ENCODE peak calls at places on chromosomes 11 and 22, in ten cellular contexts. F is suprapubic skin, E is adrenal gland, T is AG04450, B is heart right ventricle, K is tibial nerve, Q is esophagus squamous epithelium, X is Panc1, H is GM06990, M is pancreas. S is an unnamed sample.

GRCh38 chr22:49760630-49761571 is 66.8 kb downstream of the BRD1 start:
- DNase-seq in E (no peak), F (no peak), B (no peak), X (no peak), M (no peak), H (peak; percentile 61), K (no peak), Q (no peak), T (no peak), S (no peak)

GRCh38 chr11:122690801-122691649 is 35.5 kb downstream of the UBASH3B start:
- DNase-seq in T (no peak), Q (no peak), H (no peak), K (no peak), F (no peak), E (no peak), B (peak; percentile 30), M (no peak), X (no peak), S (no peak)

GRCh38 chr11:88644724-88645123 is 307.2 kb upstream of the CTSC start:
- DNase-seq in E (no peak), F (no peak), M (no peak), X (no peak), H (no peak), T (no peak), Q (no peak), B (no peak), K (no peak), S (no peak)

GRCh38 chr11:77821349-77821851 is 456 bp downstream of the AAMDC start:
- DNase-seq in H (peak; percentile 23), E (peak; percentile 53), F (peak; percentile 69), K (no peak), Q (no peak), B (no peak), T (no peak), M (peak; percentile 39), X (no peak), S (no peak)

GRCh38 chr22:49599691-49600451 is 227.8 kb downstream of the BRD1 start:
- DNase-seq in K (no peak), E (no peak), B (no peak), M (no peak), H (no peak), F (no peak), X (no peak), T (no peak), Q (no peak), S (no peak)

GRCh38 chr11:15969281-15969680 is 387.1 kb downstream of the SOX6 start:
- DNase-seq in B (peak; percentile 81), Q (no peak), X (peak; percentile 25), T (peak; percentile 64), M (peak; percentile 57), F (no peak), K (peak; percentile 46), H (peak; percentile 7), E (peak; percentile 79), S (peak; percentile 41)

GRCh38 chr22:49152146-49152929 is 675.3 kb downstream of the BRD1 start:
- DNase-seq in T (no peak), F (peak; percentile 46), E (no peak), Q (no peak), H (no peak), X (no peak), B (no peak), M (no peak), K (no peak), S (no peak)

GRCh38 chr22:30573594-30574094 is 821 bp downstream of the GAL3ST1 start:
- DNase-seq in T (no peak), E (no peak), M (peak; percentile 42), H (no peak), K (no peak), X (no peak), Q (no peak), B (no peak), F (no peak), S (no peak)

GRCh38 chr11:118980191-118980881 is 8.8 kb downstream of the FOXR1 start:
- DNase-seq in K (no peak), X (no peak), B (peak; percentile 34), T (no peak), M (no peak), E (peak; percentile 45), Q (no peak), H (no peak), F (no peak), S (no peak)

GRCh38 chr11:64234840-64235379 is 526 bp downstream of the VEGFB start:
- DNase-seq in E (peak; percentile 52), H (peak; percentile 63), F (no peak), K (no peak), T (no peak), B (no peak), M (peak; percentile 70), X (no peak), Q (no peak), S (no peak)

GRCh38 chr11:16226245-16226644 is 130.1 kb downstream of the SOX6 start:
- DNase-seq in E (peak; percentile 24), F (peak; percentile 62), X (no peak), M (peak; percentile 87), Q (no peak), B (peak; percentile 52), T (no peak), K (no peak), H (no peak), S (peak; percentile 19)

GRCh38 chr11:83392556-83392955 is 106.4 kb upstream of the CCDC90B start:
- DNase-seq in T (no peak), E (no peak), K (no peak), X (no peak), M (no peak), F (no peak), H (no peak), B (no peak), Q (no peak), S (no peak)

DNA sequence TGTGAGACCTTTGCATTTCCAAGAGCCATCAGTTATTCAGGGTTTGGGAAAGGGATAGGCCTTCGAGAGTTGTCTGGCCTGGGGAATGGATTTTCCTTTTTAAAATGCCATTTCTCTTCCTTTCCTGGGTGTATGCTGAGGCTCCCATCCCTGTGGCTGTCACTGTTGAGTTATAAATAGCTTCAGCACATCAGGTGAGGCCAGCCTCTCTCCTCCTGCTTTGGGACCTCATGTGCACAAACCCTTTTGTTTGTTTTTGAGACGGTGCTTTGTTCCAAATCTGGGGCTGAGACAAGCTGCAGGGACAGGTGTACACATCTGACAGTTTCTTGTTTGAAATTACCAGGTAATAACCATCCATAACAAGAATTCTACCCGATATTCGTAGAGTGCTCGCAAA is 1.3 kb downstream of the TEF start:
- DNase-seq in Q (no peak), T (no peak), X (no peak), B (no peak), E (no peak), M (no peak), F (no peak), H (no peak), K (no peak), S (no peak)
- H3K4me3 ChIP-seq in Q (peak overlapping the region; percentile 72), T (peak overlapping the region; percentile 74), X (peak overlapping the region; percentile 66), B (peak overlapping the region; percentile 72), E (peak overlapping the region; percentile 74), M (peak overlapping the region; percentile 80), F (peak overlapping the region; percentile 79), H (peak overlapping the region; percentile 80), K (peak overlapping the region; percentile 85), S (no peak overlapping the region)

GRCh38 chr11:115215694-115216615 is 288.3 kb downstream of the CADM1 start:
- DNase-seq in T (no peak), M (no peak), X (no peak), B (no peak), F (no peak), K (no peak), Q (no peak), E (no peak), H (no peak), S (no peak)
- TF ChIP-seq CTCF in T (peak; percentile 36), M (no peak), X (peak; percentile 59), B (peak; percentile 20), F (no peak), K (no peak), Q (no peak), E (no peak), H (peak; percentile 43), S (peak; percentile 46)

GRCh38 chr11:17650601-17650911 is 68.8 kb upstream of the MYOD1 start:
- DNase-seq in B (no peak), F (no peak), T (no peak), K (no peak), E (no peak), Q (no peak), M (no peak), X (no peak), H (no peak), S (no peak)
- H3K27me3 ChIP-seq in B (no peaks in the 10 kb centered on the region), F (peaks cover 26% of the 10 kb centered on the region), T (peaks cover 6% of the 10 kb centered on the region), K (no peaks in the 10 kb centered on the region), E (peaks cover 5% of the 10 kb centered on the region), Q (no peaks in the 10 kb centered on the region), M (no peaks in the 10 kb centered on the region), X (no peaks in the 10 kb centered on the region), H (peaks cover 2% of the 10 kb centered on the region), S (peaks cover 5% of the 10 kb centered on the region)

GRCh38 chr11:70477607-70478006 is 79.3 kb downstream of the CTTN start:
- DNase-seq in M (no peak), K (no peak), T (no peak), E (no peak), Q (no peak), F (no peak), X (no peak), H (no peak), B (peak; percentile 33), S (no peak)
- H3K4me3 ChIP-seq in M (no peak overlapping the region), K (no peak overlapping the region), T (no peak overlapping the region), E (no peak overlapping the region), Q (no peak overlapping the region), F (no peak overlapping the region), X (no peak overlapping the region), H (no peak overlapping the region), B (no peak overlapping the region), S (no peak overlapping the region)

GRCh38 chr11:120931057-120931779 is 92.7 kb upstream of the TBCEL start:
- DNase-seq in T (no peak), X (no peak), B (no peak), M (no peak), H (no peak), F (no peak), Q (no peak), K (no peak), E (no peak), S (no peak)
- TF ChIP-seq CTCF in T (peak; percentile 1), X (peak; percentile 26), B (no peak), M (no peak), H (peak; percentile 43), F (no peak), Q (no peak), K (no peak), E (no peak), S (no peak)

S was measured in kidney epithelial cell.